ENCODE peak calls at places on chromosomes 4 and X, in ten cellular contexts. One of them, this sample, is unnamed. For H3K27me3, the result is how much of the 10 kb centered on the place peaks cover.

GRCh38 chr4:184472540-184473264 is 1.6 kb downstream of the IRF2 start:
- DNase-seq in upper lobe of right lung: peak
- DNase-seq in heart right ventricle: peak
- DNase-seq in suprapubic skin: peak
- DNase-seq in ovary: peak
- DNase-seq in Caco-2: peak
- DNase-seq in dorsolateral prefrontal cortex: peak
- DNase-seq in PC-3: peak
- DNase-seq in CD8-positive, alpha-beta memory T cell: peak
- DNase-seq in IMR-90: peak
- DNase-seq in this sample: peak

GRCh38 chr4:83552085-83552484 is 16.2 kb downstream of the GPAT3 start:
- DNase-seq in upper lobe of right lung: no peak
- DNase-seq in heart right ventricle: no peak
- DNase-seq in suprapubic skin: no peak
- DNase-seq in ovary: no peak
- DNase-seq in Caco-2: no peak
- DNase-seq in dorsolateral prefrontal cortex: no peak
- DNase-seq in PC-3: peak
- DNase-seq in CD8-positive, alpha-beta memory T cell: no peak
- DNase-seq in IMR-90: no peak
- DNase-seq in this sample: no peak

GRCh38 chr4:127479031-127479622 is 153.6 kb upstream of the INTU start:
- DNase-seq in upper lobe of right lung: no peak
- DNase-seq in heart right ventricle: no peak
- DNase-seq in suprapubic skin: no peak
- DNase-seq in ovary: no peak
- DNase-seq in Caco-2: no peak
- DNase-seq in dorsolateral prefrontal cortex: no peak
- DNase-seq in PC-3: peak
- DNase-seq in CD8-positive, alpha-beta memory T cell: no peak
- DNase-seq in IMR-90: peak
- DNase-seq in this sample: no peak

GRCh38 chr4:155837203-155837796 is 28.8 kb downstream of the ASIC5 start:
- DNase-seq in upper lobe of right lung: no peak
- DNase-seq in heart right ventricle: no peak
- DNase-seq in suprapubic skin: no peak
- DNase-seq in ovary: no peak
- DNase-seq in Caco-2: no peak
- DNase-seq in dorsolateral prefrontal cortex: no peak
- DNase-seq in PC-3: no peak
- DNase-seq in CD8-positive, alpha-beta memory T cell: no peak
- DNase-seq in IMR-90: no peak
- DNase-seq in this sample: no peak

GRCh38 chrX:103727115-103727514 is 16.4 kb downstream of the TMEM31 start:
- DNase-seq in upper lobe of right lung: no peak
- DNase-seq in heart right ventricle: no peak
- DNase-seq in suprapubic skin: no peak
- DNase-seq in ovary: no peak
- DNase-seq in Caco-2: no peak
- DNase-seq in dorsolateral prefrontal cortex: no peak
- DNase-seq in PC-3: no peak
- DNase-seq in CD8-positive, alpha-beta memory T cell: no peak
- DNase-seq in IMR-90: no peak
- DNase-seq in this sample: no peak

GRCh38 chr4:108466936-108467902 is 153.2 kb upstream of the RPL34 start:
- DNase-seq in upper lobe of right lung: no peak
- DNase-seq in heart right ventricle: no peak
- DNase-seq in suprapubic skin: no peak
- DNase-seq in ovary: no peak
- DNase-seq in Caco-2: no peak
- DNase-seq in dorsolateral prefrontal cortex: no peak
- DNase-seq in PC-3: peak
- DNase-seq in CD8-positive, alpha-beta memory T cell: peak
- DNase-seq in IMR-90: peak
- DNase-seq in this sample: peak

GRCh38 chr4:26459054-26459755 is 31.1 kb downstream of the CCKAR start:
- DNase-seq in upper lobe of right lung: no peak
- DNase-seq in heart right ventricle: no peak
- DNase-seq in suprapubic skin: no peak
- DNase-seq in ovary: no peak
- DNase-seq in Caco-2: no peak
- DNase-seq in dorsolateral prefrontal cortex: no peak
- DNase-seq in PC-3: peak
- DNase-seq in CD8-positive, alpha-beta memory T cell: peak
- DNase-seq in IMR-90: peak
- DNase-seq in this sample: peak

GRCh38 chrX:153882086-153882498 is 3.9 kb downstream of the L1CAM start:
- DNase-seq in upper lobe of right lung: no peak
- DNase-seq in heart right ventricle: no peak
- DNase-seq in suprapubic skin: no peak
- DNase-seq in ovary: no peak
- DNase-seq in Caco-2: peak
- DNase-seq in dorsolateral prefrontal cortex: no peak
- DNase-seq in PC-3: no peak
- DNase-seq in CD8-positive, alpha-beta memory T cell: no peak
- DNase-seq in IMR-90: peak
- DNase-seq in this sample: no peak

GRCh38 chr4:184937745-184938144 is 80.5 kb upstream of the HELT start:
- DNase-seq in upper lobe of right lung: no peak
- DNase-seq in heart right ventricle: no peak
- DNase-seq in suprapubic skin: no peak
- DNase-seq in ovary: no peak
- DNase-seq in Caco-2: no peak
- DNase-seq in dorsolateral prefrontal cortex: no peak
- DNase-seq in PC-3: no peak
- DNase-seq in CD8-positive, alpha-beta memory T cell: no peak
- DNase-seq in IMR-90: no peak
- DNase-seq in this sample: no peak

GRCh38 chr4:185257086-185257485 is 47.7 kb downstream of the SNX25 start:
- DNase-seq in upper lobe of right lung: no peak
- DNase-seq in heart right ventricle: no peak
- DNase-seq in suprapubic skin: no peak
- DNase-seq in ovary: no peak
- DNase-seq in Caco-2: no peak
- DNase-seq in dorsolateral prefrontal cortex: no peak
- DNase-seq in PC-3: no peak
- DNase-seq in CD8-positive, alpha-beta memory T cell: no peak
- DNase-seq in IMR-90: no peak
- DNase-seq in this sample: no peak

GRCh38 chr4:77959566-77960338 is 97.1 kb downstream of the MRPL1 start:
- DNase-seq in upper lobe of right lung: no peak
- DNase-seq in heart right ventricle: no peak
- DNase-seq in suprapubic skin: no peak
- DNase-seq in ovary: no peak
- DNase-seq in Caco-2: no peak
- DNase-seq in dorsolateral prefrontal cortex: no peak
- DNase-seq in PC-3: peak
- DNase-seq in CD8-positive, alpha-beta memory T cell: peak
- DNase-seq in IMR-90: peak
- DNase-seq in this sample: no peak

GRCh38 chr4:27186710-27187109 is 326.1 kb downstream of the STIM2 start:
- DNase-seq in upper lobe of right lung: no peak
- DNase-seq in heart right ventricle: no peak
- DNase-seq in suprapubic skin: no peak
- DNase-seq in ovary: no peak
- DNase-seq in Caco-2: no peak
- DNase-seq in dorsolateral prefrontal cortex: no peak
- DNase-seq in PC-3: no peak
- DNase-seq in CD8-positive, alpha-beta memory T cell: no peak
- DNase-seq in IMR-90: no peak
- DNase-seq in this sample: no peak

GRCh38 chr4:33626242-33626641 is 2618.1 kb downstream of the ARAP2 start:
- DNase-seq in upper lobe of right lung: no peak
- DNase-seq in heart right ventricle: no peak
- DNase-seq in suprapubic skin: no peak
- DNase-seq in ovary: no peak
- DNase-seq in Caco-2: no peak
- DNase-seq in dorsolateral prefrontal cortex: no peak
- DNase-seq in PC-3: no peak
- DNase-seq in CD8-positive, alpha-beta memory T cell: no peak
- DNase-seq in IMR-90: no peak
- DNase-seq in this sample: no peak

GRCh38 chr4:94897023-94897422 is 139.3 kb downstream of the BMPR1B start:
- DNase-seq in upper lobe of right lung: no peak
- DNase-seq in heart right ventricle: no peak
- DNase-seq in suprapubic skin: no peak
- DNase-seq in ovary: no peak
- DNase-seq in Caco-2: no peak
- DNase-seq in dorsolateral prefrontal cortex: no peak
- DNase-seq in PC-3: no peak
- DNase-seq in CD8-positive, alpha-beta memory T cell: no peak
- DNase-seq in IMR-90: no peak
- DNase-seq in this sample: no peak

DNA sequence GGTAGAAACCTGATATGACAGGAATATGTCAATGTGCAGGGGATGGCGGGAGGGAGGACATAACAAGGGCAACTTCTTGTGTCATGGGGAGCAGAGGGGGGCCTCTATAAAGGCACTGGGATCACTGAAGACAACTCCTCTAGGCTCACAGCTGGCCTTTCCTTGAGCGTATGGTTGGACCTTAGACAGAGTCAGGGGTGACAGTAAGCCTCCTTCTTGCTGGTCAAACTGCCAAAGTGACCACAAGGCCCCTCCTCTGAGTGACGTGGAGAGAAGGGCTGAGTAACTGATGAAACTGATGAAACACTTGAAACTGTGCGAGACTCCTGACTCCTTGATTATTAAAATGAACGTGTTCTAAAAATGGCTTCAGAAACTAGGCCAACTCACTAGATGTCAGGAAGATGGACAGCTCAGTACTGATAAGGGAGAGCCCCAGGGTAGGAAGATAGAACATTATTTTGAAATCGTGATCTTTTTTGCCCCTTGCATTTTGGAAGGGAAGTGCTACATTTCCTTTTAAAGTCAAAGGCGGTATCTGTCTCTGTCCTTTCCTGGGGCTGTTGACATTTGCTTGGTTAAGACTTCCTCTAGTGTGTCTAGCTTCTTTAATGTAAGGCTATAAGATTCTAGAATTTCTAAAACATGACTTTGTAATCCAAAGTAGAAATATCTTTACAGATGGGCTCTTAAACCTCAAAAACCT is 1.6 kb downstream of the RAB33A start:
- DNase-seq in upper lobe of right lung: no peak
- DNase-seq in heart right ventricle: peak
- DNase-seq in suprapubic skin: no peak
- DNase-seq in ovary: no peak
- DNase-seq in Caco-2: no peak
- DNase-seq in dorsolateral prefrontal cortex: peak
- DNase-seq in PC-3: peak
- DNase-seq in CD8-positive, alpha-beta memory T cell: no peak
- DNase-seq in IMR-90: peak
- DNase-seq in this sample: no peak
- H3K27me3 ChIP-seq in upper lobe of right lung: under half
- H3K27me3 ChIP-seq in heart right ventricle: under half
- H3K27me3 ChIP-seq in suprapubic skin: under half
- H3K27me3 ChIP-seq in ovary: under half
- H3K27me3 ChIP-seq in Caco-2: under half
- H3K27me3 ChIP-seq in dorsolateral prefrontal cortex: under half
- H3K27me3 ChIP-seq in PC-3: under half
- H3K27me3 ChIP-seq in CD8-positive, alpha-beta memory T cell: under half
- H3K27me3 ChIP-seq in IMR-90: under half
- H3K27me3 ChIP-seq in this sample: under half

GRCh38 chr4:5888222-5888701 is 4.6 kb downstream of the CRMP1 start:
- DNase-seq in upper lobe of right lung: no peak
- DNase-seq in heart right ventricle: no peak
- DNase-seq in suprapubic skin: no peak
- DNase-seq in ovary: peak
- DNase-seq in Caco-2: no peak
- DNase-seq in dorsolateral prefrontal cortex: peak
- DNase-seq in PC-3: no peak
- DNase-seq in CD8-positive, alpha-beta memory T cell: no peak
- DNase-seq in IMR-90: no peak
- DNase-seq in this sample: no peak
- H3K27me3 ChIP-seq in upper lobe of right lung: half or more
- H3K27me3 ChIP-seq in heart right ventricle: half or more
- H3K27me3 ChIP-seq in suprapubic skin: half or more
- H3K27me3 ChIP-seq in ovary: under half
- H3K27me3 ChIP-seq in Caco-2: under half
- H3K27me3 ChIP-seq in dorsolateral prefrontal cortex: under half
- H3K27me3 ChIP-seq in PC-3: under half
- H3K27me3 ChIP-seq in CD8-positive, alpha-beta memory T cell: under half
- H3K27me3 ChIP-seq in IMR-90: under half
- H3K27me3 ChIP-seq in this sample: under half

GRCh38 chr4:173522160-173522873 is 7.7 kb downstream of the HAND2 start:
- DNase-seq in upper lobe of right lung: no peak
- DNase-seq in heart right ventricle: peak
- DNase-seq in suprapubic skin: peak
- DNase-seq in ovary: peak
- DNase-seq in Caco-2: no peak
- DNase-seq in dorsolateral prefrontal cortex: no peak
- DNase-seq in PC-3: no peak
- DNase-seq in CD8-positive, alpha-beta memory T cell: no peak
- DNase-seq in IMR-90: peak
- DNase-seq in this sample: no peak
- H3K27me3 ChIP-seq in upper lobe of right lung: half or more
- H3K27me3 ChIP-seq in heart right ventricle: under half
- H3K27me3 ChIP-seq in suprapubic skin: half or more
- H3K27me3 ChIP-seq in ovary: under half
- H3K27me3 ChIP-seq in Caco-2: under half
- H3K27me3 ChIP-seq in dorsolateral prefrontal cortex: half or more
- H3K27me3 ChIP-seq in PC-3: under half
- H3K27me3 ChIP-seq in CD8-positive, alpha-beta memory T cell: half or more
- H3K27me3 ChIP-seq in IMR-90: half or more
- H3K27me3 ChIP-seq in this sample: under half

GRCh38 chrX:134512566-134512965 is 52.6 kb downstream of the HPRT1 start:
- DNase-seq in upper lobe of right lung: no peak
- DNase-seq in heart right ventricle: no peak
- DNase-seq in suprapubic skin: no peak
- DNase-seq in ovary: no peak
- DNase-seq in Caco-2: no peak
- DNase-seq in dorsolateral prefrontal cortex: no peak
- DNase-seq in PC-3: peak
- DNase-seq in CD8-positive, alpha-beta memory T cell: no peak
- DNase-seq in IMR-90: peak
- DNase-seq in this sample: no peak

GRCh38 chrX:134513091-134513490 is 53.1 kb downstream of the HPRT1 start:
- DNase-seq in upper lobe of right lung: no peak
- DNase-seq in heart right ventricle: no peak
- DNase-seq in suprapubic skin: no peak
- DNase-seq in ovary: no peak
- DNase-seq in Caco-2: no peak
- DNase-seq in dorsolateral prefrontal cortex: no peak
- DNase-seq in PC-3: peak
- DNase-seq in CD8-positive, alpha-beta memory T cell: no peak
- DNase-seq in IMR-90: peak
- DNase-seq in this sample: no peak
- H3K27me3 ChIP-seq in upper lobe of right lung: under half
- H3K27me3 ChIP-seq in heart right ventricle: under half
- H3K27me3 ChIP-seq in suprapubic skin: under half
- H3K27me3 ChIP-seq in ovary: under half
- H3K27me3 ChIP-seq in Caco-2: under half
- H3K27me3 ChIP-seq in dorsolateral prefrontal cortex: under half
- H3K27me3 ChIP-seq in PC-3: under half
- H3K27me3 ChIP-seq in CD8-positive, alpha-beta memory T cell: under half
- H3K27me3 ChIP-seq in IMR-90: under half
- H3K27me3 ChIP-seq in this sample: under half

GRCh38 chr4:13524504-13525243 is 19.6 kb downstream of the NKX3-2 start:
- DNase-seq in upper lobe of right lung: no peak
- DNase-seq in heart right ventricle: no peak
- DNase-seq in suprapubic skin: no peak
- DNase-seq in ovary: no peak
- DNase-seq in Caco-2: no peak
- DNase-seq in dorsolateral prefrontal cortex: no peak
- DNase-seq in PC-3: no peak
- DNase-seq in CD8-positive, alpha-beta memory T cell: no peak
- DNase-seq in IMR-90: peak
- DNase-seq in this sample: no peak
- H3K27me3 ChIP-seq in upper lobe of right lung: half or more
- H3K27me3 ChIP-seq in heart right ventricle: half or more
- H3K27me3 ChIP-seq in suprapubic skin: half or more
- H3K27me3 ChIP-seq in ovary: under half
- H3K27me3 ChIP-seq in Caco-2: under half
- H3K27me3 ChIP-seq in dorsolateral prefrontal cortex: half or more
- H3K27me3 ChIP-seq in PC-3: under half
- H3K27me3 ChIP-seq in CD8-positive, alpha-beta memory T cell: half or more
- H3K27me3 ChIP-seq in IMR-90: half or more
- H3K27me3 ChIP-seq in this sample: under half

This sample was measured in GM06990.